ENCODE peak calls at places on chromosomes 5 and 9, in seven cellular contexts. I, N, J, E, L, H and Y are unnamed samples.

GRCh38 chr5:59887274-59887673 is 6.3 kb downstream of the PDE4D start:
- DNase-seq in I (no peak), N (no peak), J (no peak), E (no peak), L (no peak), H (no peak), Y (no peak)

GRCh38 chr5:112823181-112823580 is 37.9 kb upstream of the SRP19 start:
- DNase-seq in I (no peak), N (no peak), J (no peak), E (no peak), L (no peak), H (no peak), Y (no peak)

GRCh38 chr9:112145886-112146285 is 29.2 kb downstream of the SUSD1 start:
- DNase-seq in I (no peak), N (no peak), J (no peak), E (no peak), L (no peak), H (no peak), Y (no peak)

GRCh38 chr9:13939129-13939528 is 374.8 kb downstream of the NFIB start:
- DNase-seq in I (no peak), N (no peak), J (no peak), E (no peak), L (no peak), H (no peak), Y (no peak)

GRCh38 chr9:86064220-86064619 is 35.1 kb downstream of the GOLM1 start:
- DNase-seq in I (no peak), N (peak), J (no peak), E (no peak), L (no peak), H (peak), Y (no peak)

GRCh38 chr9:98256632-98257218 is 1.3 kb upstream of the TBC1D2 start:
- DNase-seq in I (no peak), N (peak), J (no peak), E (no peak), L (no peak), H (no peak), Y (no peak)

GRCh38 chr9:124045076-124045829 is 33.7 kb downstream of the LHX2 start:
- DNase-seq in I (no peak), N (no peak), J (no peak), E (peak), L (no peak), H (peak), Y (peak)

GRCh38 chr5:111694183-111694582 is 62.8 kb downstream of the NREP start:
- DNase-seq in I (no peak), N (no peak), J (no peak), E (no peak), L (no peak), H (no peak), Y (no peak)

GRCh38 chr5:3025392-3025791 is 273.9 kb upstream of the IRX2 start:
- DNase-seq in I (no peak), N (no peak), J (no peak), E (no peak), L (no peak), H (no peak), Y (no peak)

GRCh38 chr5:123133438-123134100 is 44.5 kb downstream of the PRDM6 start:
- DNase-seq in I (no peak), N (no peak), J (no peak), E (no peak), L (no peak), H (no peak), Y (no peak)